ENCODE peak calls at places on chromosomes 5 and 9, in five cellular contexts. One of them, this sample, is unnamed.

GRCh38 chr9:85212887-85213286 is 528.9 kb downstream of the AGTPBP1 start:
- DNase-seq in ovary: no peak
- DNase-seq in cardiac muscle cell: no peak
- DNase-seq in MM.1S: no peak
- DNase-seq in CD8-positive, alpha-beta memory T cell: no peak
- DNase-seq in this sample: no peak

GRCh38 chr9:74985041-74985440 is 32.3 kb upstream of the C9orf40 start:
- DNase-seq in ovary: no peak
- DNase-seq in cardiac muscle cell: no peak
- DNase-seq in MM.1S: no peak
- DNase-seq in CD8-positive, alpha-beta memory T cell: no peak
- DNase-seq in this sample: no peak

GRCh38 chr9:83020864-83021263 is 42.1 kb downstream of the RASEF start:
- DNase-seq in ovary: no peak
- DNase-seq in cardiac muscle cell: no peak
- DNase-seq in MM.1S: no peak
- DNase-seq in CD8-positive, alpha-beta memory T cell: no peak
- DNase-seq in this sample: no peak

GRCh38 chr9:105238302-105238701 is 6.1 kb upstream of the SLC44A1 start:
- DNase-seq in ovary: no peak
- DNase-seq in cardiac muscle cell: no peak
- DNase-seq in MM.1S: no peak
- DNase-seq in CD8-positive, alpha-beta memory T cell: no peak
- DNase-seq in this sample: no peak

GRCh38 chr5:132059696-132060500 is 557 bp upstream of the IL3 start:
- DNase-seq in ovary: peak
- DNase-seq in cardiac muscle cell: no peak
- DNase-seq in MM.1S: no peak
- DNase-seq in CD8-positive, alpha-beta memory T cell: no peak
- DNase-seq in this sample: no peak

GRCh38 chr5:93746406-93747056 is 5.1 kb upstream of the POU5F2 start:
- DNase-seq in ovary: no peak
- DNase-seq in cardiac muscle cell: no peak
- DNase-seq in MM.1S: no peak
- DNase-seq in CD8-positive, alpha-beta memory T cell: no peak
- DNase-seq in this sample: no peak

GRCh38 chr5:50990296-50990924 is 324.0 kb downstream of the PARP8 start:
- DNase-seq in ovary: no peak
- DNase-seq in cardiac muscle cell: no peak
- DNase-seq in MM.1S: no peak
- DNase-seq in CD8-positive, alpha-beta memory T cell: no peak
- DNase-seq in this sample: no peak

GRCh38 chr9:131417264-131418142 is 23.6 kb downstream of the PRRC2B start:
- DNase-seq in ovary: no peak
- DNase-seq in cardiac muscle cell: no peak
- DNase-seq in MM.1S: no peak
- DNase-seq in CD8-positive, alpha-beta memory T cell: no peak
- DNase-seq in this sample: no peak

GRCh38 chr5:115857621-115858349 is 16.1 kb downstream of the AP3S1 start:
- DNase-seq in ovary: no peak
- DNase-seq in cardiac muscle cell: no peak
- DNase-seq in MM.1S: no peak
- DNase-seq in CD8-positive, alpha-beta memory T cell: no peak
- DNase-seq in this sample: no peak

GRCh38 chr5:154543380-154543779 is 65.4 kb upstream of the HAND1 start:
- DNase-seq in ovary: no peak
- DNase-seq in cardiac muscle cell: no peak
- DNase-seq in MM.1S: no peak
- DNase-seq in CD8-positive, alpha-beta memory T cell: no peak
- DNase-seq in this sample: no peak

GRCh38 chr9:100442072-100442471 is 15.1 kb downstream of the MSANTD3 start:
- DNase-seq in ovary: no peak
- DNase-seq in cardiac muscle cell: no peak
- DNase-seq in MM.1S: no peak
- DNase-seq in CD8-positive, alpha-beta memory T cell: no peak
- DNase-seq in this sample: no peak

GRCh38 chr5:4520557-4520956 is 619.6 kb upstream of the ADAMTS16 start:
- DNase-seq in ovary: no peak
- DNase-seq in cardiac muscle cell: no peak
- DNase-seq in MM.1S: no peak
- DNase-seq in CD8-positive, alpha-beta memory T cell: no peak
- DNase-seq in this sample: no peak

GRCh38 chr9:121156263-121156731 is 45.4 kb downstream of the RAB14 start:
- DNase-seq in ovary: no peak
- DNase-seq in cardiac muscle cell: no peak
- DNase-seq in MM.1S: peak
- DNase-seq in CD8-positive, alpha-beta memory T cell: no peak
- DNase-seq in this sample: peak

GRCh38 chr5:135566422-135567416 is 12.1 kb downstream of the CXCL14 start:
- DNase-seq in ovary: no peak
- DNase-seq in cardiac muscle cell: no peak
- DNase-seq in MM.1S: no peak
- DNase-seq in CD8-positive, alpha-beta memory T cell: no peak
- DNase-seq in this sample: no peak

GRCh38 chr9:84542554-84542953 is 127.0 kb upstream of the NTRK2 start:
- DNase-seq in ovary: no peak
- DNase-seq in cardiac muscle cell: no peak
- DNase-seq in MM.1S: no peak
- DNase-seq in CD8-positive, alpha-beta memory T cell: no peak
- DNase-seq in this sample: no peak

GRCh38 chr5:173498871-173499470 is 117.5 kb downstream of the BOD1 start:
- DNase-seq in ovary: peak
- DNase-seq in cardiac muscle cell: no peak
- DNase-seq in MM.1S: no peak
- DNase-seq in CD8-positive, alpha-beta memory T cell: no peak
- DNase-seq in this sample: no peak

GRCh38 chr5:138303365-138303764 is 28.2 kb downstream of the CDC25C start:
- DNase-seq in ovary: no peak
- DNase-seq in cardiac muscle cell: no peak
- DNase-seq in MM.1S: no peak
- DNase-seq in CD8-positive, alpha-beta memory T cell: no peak
- DNase-seq in this sample: no peak

GRCh38 chr5:4295663-4296339 is 700.2 kb downstream of the IRX1 start:
- DNase-seq in ovary: no peak
- DNase-seq in cardiac muscle cell: peak
- DNase-seq in MM.1S: no peak
- DNase-seq in CD8-positive, alpha-beta memory T cell: no peak
- DNase-seq in this sample: no peak

GRCh38 chr5:144024601-144025000 is 145.9 kb downstream of the YIPF5 start:
- DNase-seq in ovary: no peak
- DNase-seq in cardiac muscle cell: no peak
- DNase-seq in MM.1S: no peak
- DNase-seq in CD8-positive, alpha-beta memory T cell: no peak
- DNase-seq in this sample: no peak

GRCh38 chr9:75108571-75108970 is 20.3 kb downstream of the OSTF1 start:
- DNase-seq in ovary: no peak
- DNase-seq in cardiac muscle cell: no peak
- DNase-seq in MM.1S: no peak
- DNase-seq in CD8-positive, alpha-beta memory T cell: no peak
- DNase-seq in this sample: no peak

GRCh38 chr9:107866912-107867311 is 377.3 kb upstream of the KLF4 start:
- DNase-seq in ovary: no peak
- DNase-seq in cardiac muscle cell: no peak
- DNase-seq in MM.1S: no peak
- DNase-seq in CD8-positive, alpha-beta memory T cell: no peak
- DNase-seq in this sample: no peak

GRCh38 chr5:5700549-5700948 is 278.1 kb downstream of the ICE1 start:
- DNase-seq in ovary: no peak
- DNase-seq in cardiac muscle cell: no peak
- DNase-seq in MM.1S: no peak
- DNase-seq in CD8-positive, alpha-beta memory T cell: no peak
- DNase-seq in this sample: no peak

GRCh38 chr5:66171349-66172344 is 27.5 kb downstream of the SREK1 start:
- DNase-seq in ovary: no peak
- DNase-seq in cardiac muscle cell: peak
- DNase-seq in MM.1S: peak
- DNase-seq in CD8-positive, alpha-beta memory T cell: peak
- DNase-seq in this sample: peak

GRCh38 chr5:167814828-167815227 is 476.6 kb upstream of the WWC1 start:
- DNase-seq in ovary: no peak
- DNase-seq in cardiac muscle cell: no peak
- DNase-seq in MM.1S: no peak
- DNase-seq in CD8-positive, alpha-beta memory T cell: no peak
- DNase-seq in this sample: no peak
- H3K27ac ChIP-seq in ovary: no peak
- H3K27ac ChIP-seq in cardiac muscle cell: no peak
- H3K27ac ChIP-seq in MM.1S: no peak
- H3K27ac ChIP-seq in CD8-positive, alpha-beta memory T cell: no peak
- H3K27ac ChIP-seq in this sample: no peak

DNA sequence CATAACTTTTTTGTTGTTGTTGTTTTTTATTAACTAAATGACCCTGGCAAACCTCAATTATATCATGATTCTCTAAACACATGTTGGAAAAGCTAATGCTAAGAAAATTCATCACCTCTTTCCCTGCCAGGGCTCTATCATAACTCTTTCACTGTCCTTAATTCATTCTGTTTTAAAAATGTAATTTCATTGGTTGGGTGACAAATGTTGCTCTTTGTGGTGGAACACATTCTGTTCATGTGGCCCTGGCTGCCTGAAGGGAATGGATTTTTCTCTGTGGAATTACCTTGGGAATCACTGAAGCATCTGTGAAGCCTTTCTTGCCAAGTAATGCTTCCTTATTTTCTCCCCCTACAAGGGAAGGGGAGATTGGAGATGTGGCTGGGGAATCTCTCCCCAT is 201.7 kb upstream of the NMUR2 start:
- DNase-seq in ovary: no peak
- DNase-seq in cardiac muscle cell: no peak
- DNase-seq in MM.1S: no peak
- DNase-seq in CD8-positive, alpha-beta memory T cell: no peak
- DNase-seq in this sample: no peak
- H3K27ac ChIP-seq in ovary: no peak
- H3K27ac ChIP-seq in cardiac muscle cell: no peak
- H3K27ac ChIP-seq in MM.1S: no peak
- H3K27ac ChIP-seq in CD8-positive, alpha-beta memory T cell: no peak
- H3K27ac ChIP-seq in this sample: no peak

DNA sequence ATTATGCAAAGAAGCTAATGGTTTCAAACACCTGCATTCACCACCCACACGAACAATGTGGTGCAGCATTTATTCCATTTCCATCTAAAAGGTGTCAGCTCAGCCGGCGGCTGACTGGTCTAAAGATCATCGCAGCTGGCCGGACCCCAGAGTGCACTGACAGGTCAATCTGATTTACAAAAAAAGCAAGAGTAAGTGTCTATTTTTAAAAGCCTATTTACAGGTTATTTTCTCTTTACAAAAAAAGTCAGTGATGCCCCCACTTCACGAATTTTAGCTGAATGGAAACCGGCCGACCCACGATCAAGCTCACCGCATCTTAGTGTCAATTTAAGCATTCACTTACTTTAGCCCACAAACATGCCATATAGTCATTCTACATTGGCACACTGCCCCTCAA is 58.3 kb downstream of the SEMA4D start:
- DNase-seq in ovary: no peak
- DNase-seq in cardiac muscle cell: no peak
- DNase-seq in MM.1S: no peak
- DNase-seq in CD8-positive, alpha-beta memory T cell: no peak
- DNase-seq in this sample: no peak
- H3K27ac ChIP-seq in ovary: no peak
- H3K27ac ChIP-seq in cardiac muscle cell: no peak
- H3K27ac ChIP-seq in MM.1S: no peak
- H3K27ac ChIP-seq in CD8-positive, alpha-beta memory T cell: no peak
- H3K27ac ChIP-seq in this sample: peak

GRCh38 chr9:79673614-79674013 is 101.8 kb downstream of the TLE4 start:
- DNase-seq in ovary: no peak
- DNase-seq in cardiac muscle cell: no peak
- DNase-seq in MM.1S: no peak
- DNase-seq in CD8-positive, alpha-beta memory T cell: no peak
- DNase-seq in this sample: no peak
- H3K27ac ChIP-seq in ovary: no peak
- H3K27ac ChIP-seq in cardiac muscle cell: no peak
- H3K27ac ChIP-seq in MM.1S: no peak
- H3K27ac ChIP-seq in CD8-positive, alpha-beta memory T cell: no peak
- H3K27ac ChIP-seq in this sample: no peak

This sample was measured in prostate gland.